ENCODE peak calls at places on chromosomes 7 and 10, in five cellular contexts. One of them, this sample, is unnamed.
A peak's percentile ranks its signal among the peaks of the same experiment; 100 is the strongest.

GRCh38 chr7:34417781-34418180 is 240.2 kb upstream of the NPSR1 start:
- DNase-seq in mesenchymal stem cell: no peak
- DNase-seq in H1: no peak
- DNase-seq in neuronal stem cell: no peak
- DNase-seq in trophoblast cell: no peak
- DNase-seq in this sample: no peak

GRCh38 chr7:139431459-139431858 is 52.0 kb downstream of the KLRG2 start:
- DNase-seq in trophoblast cell: peak; percentile 34
- DNase-seq in neuronal stem cell: no peak
- DNase-seq in mesenchymal stem cell: no peak
- DNase-seq in H1: no peak
- DNase-seq in this sample: no peak

GRCh38 chr7:155603858-155604503 is 40.5 kb upstream of the RBM33 start:
- DNase-seq in trophoblast cell: no peak
- DNase-seq in H1: no peak
- DNase-seq in neuronal stem cell: no peak
- DNase-seq in mesenchymal stem cell: no peak
- DNase-seq in this sample: no peak

GRCh38 chr7:15007507-15007906 is 105.0 kb upstream of the DGKB start:
- DNase-seq in trophoblast cell: peak; percentile 5
- DNase-seq in mesenchymal stem cell: no peak
- DNase-seq in neuronal stem cell: no peak
- DNase-seq in H1: peak; percentile 2
- DNase-seq in this sample: peak; percentile 68

GRCh38 chr7:150432915-150433892 is 17.2 kb upstream of the GIMAP8 start:
- DNase-seq in mesenchymal stem cell: no peak
- DNase-seq in H1: no peak
- DNase-seq in trophoblast cell: peak; percentile 17
- DNase-seq in neuronal stem cell: no peak
- DNase-seq in this sample: no peak

GRCh38 chr10:85643171-85643838 is 723.3 kb downstream of the GRID1 start:
- DNase-seq in H1: no peak
- DNase-seq in neuronal stem cell: no peak
- DNase-seq in mesenchymal stem cell: no peak
- DNase-seq in trophoblast cell: no peak
- DNase-seq in this sample: no peak

GRCh38 chr7:148626828-148627227 is 36.3 kb downstream of the C7orf33 start:
- DNase-seq in mesenchymal stem cell: no peak
- DNase-seq in neuronal stem cell: no peak
- DNase-seq in H1: no peak
- DNase-seq in trophoblast cell: no peak
- DNase-seq in this sample: no peak

GRCh38 chr7:16528520-16528919 is 1.9 kb downstream of the LRRC72 start:
- DNase-seq in H1: no peak
- DNase-seq in mesenchymal stem cell: no peak
- DNase-seq in trophoblast cell: no peak
- DNase-seq in neuronal stem cell: no peak
- DNase-seq in this sample: no peak

GRCh38 chr7:22541789-22542188 is 41.8 kb upstream of the STEAP1B start:
- DNase-seq in H1: no peak
- DNase-seq in mesenchymal stem cell: no peak
- DNase-seq in trophoblast cell: no peak
- DNase-seq in neuronal stem cell: no peak
- DNase-seq in this sample: no peak

GRCh38 chr7:69883399-69883821 is 285.1 kb downstream of the AUTS2 start:
- DNase-seq in H1: no peak
- DNase-seq in trophoblast cell: no peak
- DNase-seq in neuronal stem cell: no peak
- DNase-seq in mesenchymal stem cell: no peak
- DNase-seq in this sample: no peak

GRCh38 chr7:24801910-24802699 is 44.8 kb upstream of the GSDME start:
- DNase-seq in H1: no peak
- DNase-seq in neuronal stem cell: no peak
- DNase-seq in trophoblast cell: peak; percentile 76
- DNase-seq in mesenchymal stem cell: no peak
- DNase-seq in this sample: no peak

GRCh38 chr10:61612009-61612408 is 50.7 kb upstream of the CABCOCO1 start:
- DNase-seq in neuronal stem cell: no peak
- DNase-seq in mesenchymal stem cell: no peak
- DNase-seq in trophoblast cell: no peak
- DNase-seq in H1: no peak
- DNase-seq in this sample: no peak

GRCh38 chr7:87564290-87564963 is 36.3 kb downstream of the ABCB1 start:
- DNase-seq in mesenchymal stem cell: peak; percentile 5
- DNase-seq in trophoblast cell: peak; percentile 53
- DNase-seq in H1: peak; percentile 15
- DNase-seq in neuronal stem cell: peak; percentile 9
- DNase-seq in this sample: peak; percentile 75

GRCh38 chr7:149764481-149765398 is 8.6 kb downstream of the ZNF467 start:
- DNase-seq in neuronal stem cell: no peak
- DNase-seq in H1: no peak
- DNase-seq in trophoblast cell: peak; percentile 58
- DNase-seq in mesenchymal stem cell: no peak
- DNase-seq in this sample: peak; percentile 75

GRCh38 chr7:150449206-150449956 is 1.0 kb upstream of the GIMAP8 start:
- DNase-seq in trophoblast cell: no peak
- DNase-seq in H1: no peak
- DNase-seq in mesenchymal stem cell: no peak
- DNase-seq in neuronal stem cell: no peak
- DNase-seq in this sample: no peak

GRCh38 chr10:97119058-97119832 is 66.5 kb downstream of the SLIT1 start:
- DNase-seq in H1: no peak
- DNase-seq in neuronal stem cell: no peak
- DNase-seq in mesenchymal stem cell: no peak
- DNase-seq in trophoblast cell: no peak
- DNase-seq in this sample: peak; percentile 60

GRCh38 chr7:57176928-57177635 is 44.8 kb upstream of the ZNF479 start:
- DNase-seq in H1: no peak
- DNase-seq in trophoblast cell: no peak
- DNase-seq in mesenchymal stem cell: no peak
- DNase-seq in neuronal stem cell: no peak
- DNase-seq in this sample: no peak

GRCh38 chr7:92266415-92267241 is 20.9 kb downstream of the ANKIB1 start:
- DNase-seq in trophoblast cell: peak; percentile 45
- DNase-seq in neuronal stem cell: no peak
- DNase-seq in mesenchymal stem cell: no peak
- DNase-seq in H1: no peak
- DNase-seq in this sample: no peak

GRCh38 chr7:18565337-18565736 is 69.8 kb downstream of the HDAC9 start:
- DNase-seq in neuronal stem cell: no peak
- DNase-seq in H1: no peak
- DNase-seq in mesenchymal stem cell: no peak
- DNase-seq in trophoblast cell: no peak
- DNase-seq in this sample: no peak

GRCh38 chr10:90665905-90666662 is 191.8 kb downstream of the HTR7 start:
- DNase-seq in H1: no peak
- DNase-seq in neuronal stem cell: no peak
- DNase-seq in trophoblast cell: no peak
- DNase-seq in mesenchymal stem cell: no peak
- DNase-seq in this sample: no peak

GRCh38 chr10:62665771-62666170 is 138.7 kb upstream of the ADO start:
- DNase-seq in H1: no peak
- DNase-seq in trophoblast cell: no peak
- DNase-seq in mesenchymal stem cell: no peak
- DNase-seq in neuronal stem cell: no peak
- DNase-seq in this sample: no peak

GRCh38 chr10:59625842-59626522 is 83.7 kb downstream of the SLC16A9 start:
- DNase-seq in trophoblast cell: peak; percentile 92
- DNase-seq in neuronal stem cell: peak; percentile 85
- DNase-seq in mesenchymal stem cell: peak; percentile 80
- DNase-seq in H1: peak; percentile 29
- DNase-seq in this sample: peak; percentile 67

GRCh38 chr7:44958645-44959344 is 20.0 kb downstream of the MYO1G start:
- DNase-seq in neuronal stem cell: no peak
- DNase-seq in mesenchymal stem cell: no peak
- DNase-seq in trophoblast cell: no peak
- DNase-seq in H1: no peak
- DNase-seq in this sample: no peak

GRCh38 chr10:79222186-79222585 is 125.1 kb upstream of the PPIF start:
- DNase-seq in trophoblast cell: no peak
- DNase-seq in mesenchymal stem cell: peak; percentile 45
- DNase-seq in H1: no peak
- DNase-seq in neuronal stem cell: no peak
- DNase-seq in this sample: no peak

GRCh38 chr10:96814264-96814663 is 17.8 kb upstream of the LCOR start:
- DNase-seq in mesenchymal stem cell: peak; percentile 24
- DNase-seq in neuronal stem cell: no peak
- DNase-seq in H1: no peak
- DNase-seq in trophoblast cell: peak; percentile 90
- DNase-seq in this sample: no peak

GRCh38 chr7:95686109-95686508 is 86.2 kb upstream of the DYNC1I1 start:
- DNase-seq in trophoblast cell: peak; percentile 70
- DNase-seq in mesenchymal stem cell: peak; percentile 74
- DNase-seq in neuronal stem cell: peak; percentile 14
- DNase-seq in H1: no peak
- DNase-seq in this sample: peak; percentile 40

GRCh38 chr7:35630024-35630423 is 64.9 kb downstream of the HERPUD2 start:
- DNase-seq in neuronal stem cell: no peak
- DNase-seq in mesenchymal stem cell: no peak
- DNase-seq in trophoblast cell: no peak
- DNase-seq in H1: no peak
- DNase-seq in this sample: no peak

GRCh38 chr7:131686833-131687232 is 130.4 kb upstream of the PODXL start:
- DNase-seq in H1: no peak
- DNase-seq in trophoblast cell: no peak
- DNase-seq in neuronal stem cell: no peak
- DNase-seq in mesenchymal stem cell: no peak
- DNase-seq in this sample: no peak

GRCh38 chr7:24932815-24933214 is 47.2 kb downstream of the OSBPL3 start:
- DNase-seq in mesenchymal stem cell: no peak
- DNase-seq in neuronal stem cell: no peak
- DNase-seq in H1: no peak
- DNase-seq in trophoblast cell: no peak
- DNase-seq in this sample: no peak

GRCh38 chr7:155973451-155973997 is 161.3 kb upstream of the SHH start:
- DNase-seq in trophoblast cell: no peak
- DNase-seq in neuronal stem cell: no peak
- DNase-seq in H1: no peak
- DNase-seq in mesenchymal stem cell: no peak
- DNase-seq in this sample: peak; percentile 12

GRCh38 chr10:132964231-132964630 is 21.9 kb upstream of the CFAP46 start:
- DNase-seq in mesenchymal stem cell: no peak
- DNase-seq in trophoblast cell: no peak
- DNase-seq in H1: no peak
- DNase-seq in neuronal stem cell: no peak
- DNase-seq in this sample: no peak

GRCh38 chr7:1569440-1569832 is 396 bp downstream of the PSMG3 start:
- DNase-seq in neuronal stem cell: no peak
- DNase-seq in trophoblast cell: no peak
- DNase-seq in mesenchymal stem cell: peak; percentile 17
- DNase-seq in H1: no peak
- DNase-seq in this sample: no peak

GRCh38 chr10:93431361-93431760 is 50.8 kb downstream of the MYOF start:
- DNase-seq in neuronal stem cell: no peak
- DNase-seq in H1: no peak
- DNase-seq in mesenchymal stem cell: no peak
- DNase-seq in trophoblast cell: no peak
- DNase-seq in this sample: no peak
- H2BK12ac ChIP-seq in neuronal stem cell: no peak overlapping the region
- H2BK12ac ChIP-seq in H1: no peak overlapping the region
- H2BK12ac ChIP-seq in mesenchymal stem cell: no peak overlapping the region
- H2BK12ac ChIP-seq in trophoblast cell: no peak overlapping the region
- H2BK12ac ChIP-seq in this sample: no peak overlapping the region

DNA sequence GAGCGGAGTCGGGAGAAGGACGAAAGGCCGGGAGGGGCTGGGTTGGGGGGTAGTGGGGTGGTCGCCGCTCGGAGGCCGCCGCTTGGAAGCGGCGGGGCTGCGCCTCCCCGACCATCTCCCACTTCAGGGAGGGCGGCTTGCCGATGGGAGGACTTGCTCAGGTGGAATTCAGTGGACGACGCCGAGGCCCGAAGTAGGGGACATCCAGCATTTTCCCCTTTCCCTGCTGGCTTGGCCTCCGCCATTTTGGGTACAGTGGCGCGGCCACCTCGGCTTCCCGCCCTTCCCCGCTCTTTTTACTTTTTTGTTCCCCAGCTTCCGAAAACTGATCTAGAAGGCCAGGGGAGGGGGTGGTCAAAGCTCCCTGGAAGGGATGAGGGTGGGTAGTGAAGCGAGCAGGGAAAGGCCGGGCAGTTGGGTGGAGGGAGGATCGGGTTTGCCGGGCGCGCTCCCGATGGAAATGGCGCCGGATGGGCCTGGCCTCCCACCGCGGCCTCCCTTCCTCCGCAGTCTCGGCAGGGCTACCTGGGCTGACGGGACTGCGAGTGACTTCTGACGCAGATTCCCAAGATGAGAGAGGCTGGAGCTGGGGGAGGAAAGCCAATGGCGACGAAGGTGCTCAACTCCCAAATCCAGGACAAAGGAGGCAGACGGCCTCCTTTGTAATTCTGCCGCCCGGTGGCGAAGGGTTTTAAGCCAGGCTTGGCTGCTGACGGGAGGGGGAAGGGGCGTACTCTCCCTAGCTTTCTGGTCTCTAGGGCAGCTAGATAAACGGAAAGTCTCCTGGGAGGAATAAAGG is at the start of gene PBLD:
- DNase-seq in trophoblast cell: peak; percentile 82
- DNase-seq in mesenchymal stem cell: peak; percentile 86
- DNase-seq in H1: peak; percentile 60
- DNase-seq in neuronal stem cell: peak; percentile 79
- DNase-seq in this sample: peak; percentile 78
- H2BK12ac ChIP-seq in trophoblast cell: no peak within 1 kb of the TSS
- H2BK12ac ChIP-seq in mesenchymal stem cell: peak within 1 kb of the TSS; percentile 15
- H2BK12ac ChIP-seq in H1: peak within 1 kb of the TSS; percentile 42
- H2BK12ac ChIP-seq in neuronal stem cell: no peak within 1 kb of the TSS
- H2BK12ac ChIP-seq in this sample: no peak within 1 kb of the TSS

DNA sequence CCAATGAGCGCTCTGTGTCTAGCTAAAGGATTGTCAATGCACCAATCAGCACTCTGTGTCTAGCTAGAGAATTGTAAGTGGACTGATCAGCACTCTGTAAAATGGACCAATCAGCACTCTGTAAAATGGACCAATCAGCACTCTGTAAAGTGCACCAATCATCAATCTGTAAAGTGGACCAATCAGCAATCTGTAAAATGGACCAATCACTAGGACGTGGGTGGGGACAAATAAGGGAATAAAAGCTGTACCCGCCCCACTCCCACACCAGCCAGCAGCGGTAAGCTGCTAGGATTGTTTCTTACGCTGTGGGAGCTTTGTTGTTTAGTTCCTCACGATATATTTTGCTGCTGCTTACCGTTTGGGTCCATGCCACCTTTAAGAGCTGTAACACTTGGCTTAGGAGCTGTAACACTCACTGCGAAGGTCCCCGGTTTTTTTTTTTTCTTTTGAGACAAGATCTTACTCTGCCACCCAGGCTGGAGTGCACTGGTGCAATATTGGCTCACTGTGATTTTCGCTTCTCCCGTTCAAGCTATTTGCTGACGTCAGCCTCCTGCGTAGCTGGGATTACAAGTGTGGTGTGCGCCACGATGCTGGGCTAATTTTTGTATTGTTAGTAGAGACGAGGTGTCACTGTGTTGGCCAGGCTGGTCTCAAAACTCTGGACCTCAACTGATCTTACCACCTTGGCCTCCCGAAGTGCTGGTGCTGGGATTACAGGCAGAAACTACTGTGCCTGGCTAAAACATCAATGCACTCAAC is 184.8 kb downstream of the PTPN20 start:
- DNase-seq in trophoblast cell: no peak
- DNase-seq in neuronal stem cell: no peak
- DNase-seq in H1: no peak
- DNase-seq in mesenchymal stem cell: no peak
- DNase-seq in this sample: no peak
- H2BK12ac ChIP-seq in trophoblast cell: no peak overlapping the region
- H2BK12ac ChIP-seq in neuronal stem cell: no peak overlapping the region
- H2BK12ac ChIP-seq in H1: no peak overlapping the region
- H2BK12ac ChIP-seq in mesenchymal stem cell: no peak overlapping the region
- H2BK12ac ChIP-seq in this sample: no peak overlapping the region

GRCh38 chr10:14954001-14954770 is at the start of gene DCLRE1C:
- DNase-seq in H1: no peak
- DNase-seq in trophoblast cell: peak; percentile 89
- DNase-seq in mesenchymal stem cell: peak; percentile 93
- DNase-seq in neuronal stem cell: peak; percentile 76
- DNase-seq in this sample: peak; percentile 93
- H2BK12ac ChIP-seq in H1: peak within 1 kb of the TSS; percentile 28
- H2BK12ac ChIP-seq in trophoblast cell: no peak within 1 kb of the TSS
- H2BK12ac ChIP-seq in mesenchymal stem cell: peak within 1 kb of the TSS; percentile 92
- H2BK12ac ChIP-seq in neuronal stem cell: no peak within 1 kb of the TSS
- H2BK12ac ChIP-seq in this sample: no peak within 1 kb of the TSS